ENCODE peak calls at places on chromosomes 12 and 14, in eight cellular contexts. One of them, this sample, is unnamed.
A peak's percentile ranks its signal among the peaks of the same experiment; 100 is the strongest.

GRCh38 chr12:46415552-46415951 is 43.0 kb upstream of the SLC38A2 start:
- DNase-seq in fibroblast of mammary gland: no peak
- DNase-seq in HEK293T: no peak
- DNase-seq in T-helper 1 cell: no peak
- DNase-seq in endothelial cell: no peak
- DNase-seq in kidney glomerular epithelial cell: no peak
- DNase-seq in sigmoid colon: no peak
- DNase-seq in A549: no peak
- DNase-seq in this sample: no peak

GRCh38 chr14:51180577-51180976 is 59.5 kb upstream of the TMX1 start:
- DNase-seq in sigmoid colon: no peak
- DNase-seq in A549: no peak
- DNase-seq in kidney glomerular epithelial cell: no peak
- DNase-seq in HEK293T: no peak
- DNase-seq in T-helper 1 cell: no peak
- DNase-seq in endothelial cell: no peak
- DNase-seq in fibroblast of mammary gland: no peak
- DNase-seq in this sample: no peak

GRCh38 chr12:66397574-66397973 is 95.3 kb downstream of the HELB start:
- DNase-seq in endothelial cell: no peak
- DNase-seq in sigmoid colon: no peak
- DNase-seq in fibroblast of mammary gland: peak; percentile 20
- DNase-seq in kidney glomerular epithelial cell: no peak
- DNase-seq in A549: no peak
- DNase-seq in HEK293T: no peak
- DNase-seq in T-helper 1 cell: no peak
- DNase-seq in this sample: no peak

GRCh38 chr12:83856803-83857202 is 1055.8 kb downstream of the SLC6A15 start:
- DNase-seq in T-helper 1 cell: no peak
- DNase-seq in endothelial cell: no peak
- DNase-seq in A549: no peak
- DNase-seq in kidney glomerular epithelial cell: no peak
- DNase-seq in sigmoid colon: no peak
- DNase-seq in HEK293T: no peak
- DNase-seq in fibroblast of mammary gland: no peak
- DNase-seq in this sample: no peak

GRCh38 chr12:131793623-131794022 is 34.6 kb upstream of the MMP17 start:
- DNase-seq in endothelial cell: no peak
- DNase-seq in sigmoid colon: no peak
- DNase-seq in T-helper 1 cell: no peak
- DNase-seq in HEK293T: no peak
- DNase-seq in fibroblast of mammary gland: peak; percentile 63
- DNase-seq in kidney glomerular epithelial cell: no peak
- DNase-seq in A549: no peak
- DNase-seq in this sample: no peak

GRCh38 chr14:91573894-91574837 is 64.1 kb upstream of the PPP4R3A start:
- DNase-seq in kidney glomerular epithelial cell: peak; percentile 69
- DNase-seq in sigmoid colon: peak; percentile 69
- DNase-seq in fibroblast of mammary gland: peak; percentile 71
- DNase-seq in endothelial cell: peak; percentile 31
- DNase-seq in A549: peak; percentile 62
- DNase-seq in T-helper 1 cell: peak; percentile 30
- DNase-seq in HEK293T: peak; percentile 56
- DNase-seq in this sample: peak; percentile 27

GRCh38 chr14:74324945-74325361 is 22.2 kb upstream of the ABCD4 start:
- DNase-seq in fibroblast of mammary gland: peak; percentile 53
- DNase-seq in A549: peak; percentile 42
- DNase-seq in endothelial cell: no peak
- DNase-seq in kidney glomerular epithelial cell: peak; percentile 33
- DNase-seq in T-helper 1 cell: no peak
- DNase-seq in HEK293T: peak; percentile 65
- DNase-seq in sigmoid colon: no peak
- DNase-seq in this sample: no peak

GRCh38 chr14:34128665-34129064 is 177.8 kb upstream of the EGLN3 start:
- DNase-seq in endothelial cell: no peak
- DNase-seq in A549: no peak
- DNase-seq in HEK293T: no peak
- DNase-seq in fibroblast of mammary gland: no peak
- DNase-seq in sigmoid colon: no peak
- DNase-seq in kidney glomerular epithelial cell: no peak
- DNase-seq in T-helper 1 cell: no peak
- DNase-seq in this sample: no peak

GRCh38 chr12:30537228-30537627 is 158.4 kb downstream of the IPO8 start:
- DNase-seq in fibroblast of mammary gland: no peak
- DNase-seq in T-helper 1 cell: no peak
- DNase-seq in A549: no peak
- DNase-seq in HEK293T: no peak
- DNase-seq in sigmoid colon: no peak
- DNase-seq in endothelial cell: no peak
- DNase-seq in kidney glomerular epithelial cell: no peak
- DNase-seq in this sample: no peak

GRCh38 chr12:19165446-19165845 is 35.9 kb downstream of the PLEKHA5 start:
- DNase-seq in kidney glomerular epithelial cell: no peak
- DNase-seq in fibroblast of mammary gland: no peak
- DNase-seq in HEK293T: no peak
- DNase-seq in endothelial cell: no peak
- DNase-seq in A549: no peak
- DNase-seq in sigmoid colon: no peak
- DNase-seq in T-helper 1 cell: no peak
- DNase-seq in this sample: no peak

GRCh38 chr12:63916561-63917476 is 72.3 kb downstream of the SRGAP1 start:
- DNase-seq in sigmoid colon: no peak
- DNase-seq in T-helper 1 cell: no peak
- DNase-seq in A549: peak; percentile 46
- DNase-seq in kidney glomerular epithelial cell: no peak
- DNase-seq in HEK293T: no peak
- DNase-seq in endothelial cell: no peak
- DNase-seq in fibroblast of mammary gland: peak; percentile 61
- DNase-seq in this sample: no peak

GRCh38 chr14:23361320-23361719 is 3.7 kb downstream of the EFS start:
- DNase-seq in HEK293T: no peak
- DNase-seq in T-helper 1 cell: no peak
- DNase-seq in sigmoid colon: no peak
- DNase-seq in A549: no peak
- DNase-seq in kidney glomerular epithelial cell: no peak
- DNase-seq in endothelial cell: no peak
- DNase-seq in fibroblast of mammary gland: peak; percentile 60
- DNase-seq in this sample: no peak

GRCh38 chr14:74404435-74404834 is 21.6 kb downstream of the SYNDIG1L start:
- DNase-seq in fibroblast of mammary gland: no peak
- DNase-seq in HEK293T: no peak
- DNase-seq in T-helper 1 cell: no peak
- DNase-seq in endothelial cell: no peak
- DNase-seq in A549: no peak
- DNase-seq in kidney glomerular epithelial cell: no peak
- DNase-seq in sigmoid colon: no peak
- DNase-seq in this sample: no peak

GRCh38 chr12:13443028-13443427 is 246.5 kb downstream of the EMP1 start:
- DNase-seq in sigmoid colon: no peak
- DNase-seq in HEK293T: no peak
- DNase-seq in endothelial cell: no peak
- DNase-seq in kidney glomerular epithelial cell: no peak
- DNase-seq in fibroblast of mammary gland: no peak
- DNase-seq in T-helper 1 cell: no peak
- DNase-seq in A549: no peak
- DNase-seq in this sample: no peak

GRCh38 chr14:22926316-22926715 is 2.9 kb downstream of the PRMT5 start:
- DNase-seq in HEK293T: no peak
- DNase-seq in A549: peak; percentile 27
- DNase-seq in sigmoid colon: no peak
- DNase-seq in kidney glomerular epithelial cell: no peak
- DNase-seq in fibroblast of mammary gland: no peak
- DNase-seq in T-helper 1 cell: no peak
- DNase-seq in endothelial cell: no peak
- DNase-seq in this sample: no peak

GRCh38 chr12:59036973-59037807 is 116.9 kb upstream of the LRIG3 start:
- DNase-seq in T-helper 1 cell: no peak
- DNase-seq in fibroblast of mammary gland: peak; percentile 30
- DNase-seq in endothelial cell: no peak
- DNase-seq in A549: no peak
- DNase-seq in kidney glomerular epithelial cell: peak; percentile 31
- DNase-seq in HEK293T: no peak
- DNase-seq in sigmoid colon: no peak
- DNase-seq in this sample: no peak

GRCh38 chr12:53061404-53062010 is 11.6 kb downstream of the TNS2 start:
- DNase-seq in sigmoid colon: peak; percentile 72
- DNase-seq in A549: peak; percentile 77
- DNase-seq in endothelial cell: no peak
- DNase-seq in fibroblast of mammary gland: no peak
- DNase-seq in HEK293T: no peak
- DNase-seq in T-helper 1 cell: no peak
- DNase-seq in kidney glomerular epithelial cell: no peak
- DNase-seq in this sample: peak; percentile 75

GRCh38 chr12:84840356-84840755 is 72.2 kb downstream of the SLC6A15 start:
- DNase-seq in T-helper 1 cell: no peak
- DNase-seq in HEK293T: no peak
- DNase-seq in kidney glomerular epithelial cell: no peak
- DNase-seq in endothelial cell: no peak
- DNase-seq in A549: no peak
- DNase-seq in fibroblast of mammary gland: peak; percentile 20
- DNase-seq in sigmoid colon: no peak
- DNase-seq in this sample: no peak

GRCh38 chr12:121811434-121812319 is 7.9 kb downstream of the SETD1B start:
- DNase-seq in fibroblast of mammary gland: peak; percentile 61
- DNase-seq in HEK293T: peak; percentile 94
- DNase-seq in sigmoid colon: peak; percentile 87
- DNase-seq in T-helper 1 cell: peak; percentile 56
- DNase-seq in A549: peak; percentile 72
- DNase-seq in kidney glomerular epithelial cell: peak; percentile 43
- DNase-seq in endothelial cell: peak; percentile 90
- DNase-seq in this sample: no peak